ENCODE peak calls at places on chromosomes 7 and 10, in four cellular contexts. I, B, N and Q are unnamed samples.

GRCh38 chr7:5320802-5321396 is 38.2 kb downstream of the SLC29A4 start:
- DNase-seq in B (no peak), N (no peak), I (no peak), Q (no peak)

GRCh38 chr10:102310356-102311024 is 65.2 kb downstream of the GBF1 start:
- DNase-seq in N (peak; percentile 43), I (no peak), B (no peak), Q (peak; percentile 66)

GRCh38 chr7:5638994-5639393 is 142.5 kb downstream of the RNF216 start:
- DNase-seq in I (no peak), B (no peak), N (peak; percentile 74), Q (peak; percentile 50)

GRCh38 chr10:22816298-22816653 is 101.9 kb upstream of the PIP4K2A start:
- DNase-seq in B (no peak), I (no peak), N (peak; percentile 24), Q (peak; percentile 96)

GRCh38 chr10:102758226-102758932 is 14.6 kb downstream of the WBP1L start:
- DNase-seq in I (no peak), B (no peak), N (no peak), Q (no peak)

GRCh38 chr10:19247843-19248242 is 199.2 kb downstream of the MALRD1 start:
- DNase-seq in N (no peak), I (no peak), B (no peak), Q (no peak)

GRCh38 chr7:107501593-107501992 is 31.7 kb downstream of the GPR22 start:
- DNase-seq in B (no peak), N (peak; percentile 16), I (no peak), Q (peak; percentile 41)

GRCh38 chr10:69955897-69956832 is 96.5 kb upstream of the MACROH2A2 start:
- DNase-seq in B (no peak), I (peak; percentile 18), N (no peak), Q (no peak)

GRCh38 chr10:60032723-60033122 is 126.4 kb upstream of the CCDC6 start:
- DNase-seq in N (peak; percentile 54), I (no peak), B (peak; percentile 6), Q (peak; percentile 36)

GRCh38 chr7:104206841-104207240 is 972 bp downstream of the ORC5 start:
- DNase-seq in N (no peak), B (no peak), I (no peak), Q (no peak)

GRCh38 chr10:77877461-77878344 is 48.9 kb downstream of the DLG5 start:
- DNase-seq in N (no peak), I (peak; percentile 93), B (peak; percentile 33), Q (peak; percentile 82)

GRCh38 chr7:8176370-8177081 is 85.4 kb downstream of the ICA1 start:
- DNase-seq in I (no peak), B (no peak), N (no peak), Q (no peak)

GRCh38 chr10:102133373-102134195 is 744 bp downstream of the PPRC1 start:
- DNase-seq in B (peak; percentile 45), I (no peak), N (peak; percentile 72), Q (peak; percentile 70)

GRCh38 chr7:74362262-74362661 is 73.1 kb downstream of the CLIP2 start:
- DNase-seq in B (no peak), I (no peak), N (no peak), Q (no peak)

GRCh38 chr10:7700577-7701125 is 2.5 kb upstream of the ITIH2 start:
- DNase-seq in N (no peak), I (no peak), B (no peak), Q (no peak)

GRCh38 chr10:35640951-35641429 is 1.1 kb downstream of the FZD8 start:
- DNase-seq in I (peak; percentile 80), N (peak; percentile 90), B (peak; percentile 44), Q (peak; percentile 87)

GRCh38 chr10:125012851-125013528 is 71.1 kb downstream of the ZRANB1 start:
- DNase-seq in I (no peak), B (no peak), N (no peak), Q (no peak)

GRCh38 chr10:69618746-69619145 is 11.3 kb upstream of the FAM241B start:
- DNase-seq in B (no peak), N (no peak), I (no peak), Q (no peak)

GRCh38 chr10:72665925-72666324 is 26.0 kb upstream of the MCU start:
- DNase-seq in N (no peak), I (no peak), B (no peak), Q (peak; percentile 51)

GRCh38 chr7:132618956-132619305 is 42.7 kb upstream of the PLXNA4 start:
- DNase-seq in B (no peak), N (no peak), I (no peak), Q (peak; percentile 3)

GRCh38 chr10:11255796-11256444 is 238.2 kb downstream of the CELF2 start:
- DNase-seq in B (no peak), I (no peak), N (no peak), Q (no peak)

GRCh38 chr7:138400400-138400886 is 59.6 kb upstream of the TRIM24 start:
- DNase-seq in I (no peak), B (no peak), N (no peak), Q (no peak)

GRCh38 chr10:32049113-32049512 is 7.1 kb downstream of the KIF5B start:
- DNase-seq in B (no peak), I (no peak), N (no peak), Q (peak; percentile 67)

GRCh38 chr10:21515581-21516269 is 9.8 kb downstream of the SKIDA1 start:
- DNase-seq in B (no peak), I (no peak), N (no peak), Q (no peak)
- H4K91ac ChIP-seq in B (no peak overlapping the region), I (no peak overlapping the region), N (peak overlapping the region; percentile 70), Q (no peak overlapping the region)

GRCh38 chr10:5758927-5759326 is 54.3 kb downstream of the GDI2 start:
- DNase-seq in I (no peak), B (no peak), N (no peak), Q (no peak)
- H3K27me3 ChIP-seq in I (no peaks in the 10 kb centered on the region), B (no peaks in the 10 kb centered on the region), N (no peaks in the 10 kb centered on the region), Q (no peaks in the 10 kb centered on the region)

GRCh38 chr7:157397036-157397720 is 60.4 kb downstream of the DNAJB6 start:
- DNase-seq in I (no peak), N (no peak), B (no peak), Q (no peak)
- H4K91ac ChIP-seq in I (no peak overlapping the region), N (no peak overlapping the region), B (no peak overlapping the region), Q (peak overlapping the region; percentile 93)

DNA sequence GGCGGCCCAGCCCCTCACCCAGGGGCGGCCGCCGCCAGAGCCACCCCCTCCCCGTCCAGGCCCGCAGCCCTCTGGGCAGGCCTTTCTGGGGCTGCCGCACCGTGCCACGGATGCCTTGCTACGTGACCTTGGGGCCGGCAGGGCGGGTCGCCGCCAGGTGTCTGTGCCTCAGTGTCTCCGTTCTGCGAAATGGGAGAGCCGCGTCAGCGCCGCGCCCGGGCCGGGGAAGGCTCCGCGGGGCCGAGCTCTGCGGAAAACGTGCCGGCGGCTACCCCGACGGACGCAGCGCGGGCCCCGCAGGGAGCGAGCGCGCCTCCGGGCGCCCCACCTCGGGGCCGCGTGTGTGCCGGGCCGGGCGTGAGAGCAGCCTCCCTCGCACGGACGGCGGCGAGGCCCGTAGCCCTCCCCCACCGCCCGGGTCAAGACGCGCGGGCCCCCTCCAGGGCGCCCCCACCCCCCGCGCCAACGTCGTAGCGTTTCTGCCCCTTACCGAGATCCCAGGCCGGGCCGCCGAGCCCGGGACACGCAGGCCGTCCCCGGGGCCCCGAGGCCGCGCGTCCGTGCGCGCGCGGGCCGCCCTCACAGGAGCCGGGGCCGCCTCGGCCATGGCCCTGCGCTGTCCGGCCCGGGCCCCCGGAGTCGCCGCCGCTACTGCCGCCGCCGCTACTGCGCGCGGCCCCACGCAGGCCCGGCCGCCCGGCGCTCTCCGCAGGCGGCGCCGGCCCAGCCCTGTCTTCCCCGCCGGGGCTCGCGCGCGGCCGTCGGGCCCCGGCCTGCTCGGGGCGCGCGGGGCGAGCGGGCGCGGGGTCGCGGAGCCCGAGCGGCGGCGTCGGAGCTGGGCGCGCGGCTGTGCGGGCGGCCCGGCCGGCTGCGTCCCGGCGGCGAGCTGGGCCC is 1.1 kb downstream of the ZNF777 start:
- DNase-seq in I (no peak), N (no peak), B (peak; percentile 8), Q (no peak)
- H3K27me3 ChIP-seq in I (no peaks in the 10 kb centered on the region), N (peaks cover 3% of the 10 kb centered on the region), B (no peaks in the 10 kb centered on the region), Q (no peaks in the 10 kb centered on the region)

DNA sequence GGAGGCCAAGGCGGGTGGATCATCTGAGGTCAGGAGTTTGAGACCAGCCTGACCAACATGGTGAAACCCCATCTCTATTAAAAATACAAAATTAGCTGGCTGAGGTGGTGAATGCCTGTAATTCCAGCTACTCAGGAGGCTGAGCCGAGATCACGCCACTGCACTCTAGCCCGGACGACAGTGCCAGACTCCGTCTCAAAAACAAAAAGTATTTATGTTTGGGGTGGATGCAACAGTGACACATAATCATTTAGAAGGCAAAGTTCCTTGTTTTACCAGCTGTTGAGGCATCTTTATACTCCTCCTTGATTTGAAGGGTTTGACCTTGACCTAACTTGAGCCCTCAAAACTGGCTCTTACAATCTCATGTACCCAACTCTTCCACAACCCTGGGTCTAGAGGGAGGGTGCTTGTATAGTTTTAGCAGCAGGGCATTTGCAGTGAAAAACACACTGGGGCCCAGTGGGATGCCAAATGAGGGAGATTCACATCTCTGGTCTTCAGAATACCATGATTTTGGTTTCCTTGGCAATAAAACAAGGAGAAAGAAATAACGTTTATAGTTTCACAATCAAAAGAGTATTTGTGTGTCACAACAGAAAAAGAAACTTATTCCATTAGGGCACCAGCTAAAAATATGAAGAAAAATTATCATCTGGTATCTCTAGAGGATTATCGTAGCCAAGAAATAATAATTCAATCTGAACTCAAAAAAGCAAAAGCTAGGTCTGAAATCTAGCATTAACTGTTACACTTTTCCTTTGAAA is 14.2 kb upstream of the TMEM254 start:
- DNase-seq in B (no peak), I (no peak), N (no peak), Q (no peak)
- H4K91ac ChIP-seq in B (no peak overlapping the region), I (no peak overlapping the region), N (no peak overlapping the region), Q (no peak overlapping the region)

GRCh38 chr7:142560166-142560565 is 189.1 kb upstream of the PRSS1 start:
- DNase-seq in N (no peak), B (no peak), I (no peak), Q (no peak)
- H3K27me3 ChIP-seq in N (no peaks in the 10 kb centered on the region), B (no peaks in the 10 kb centered on the region), I (no peaks in the 10 kb centered on the region), Q (no peaks in the 10 kb centered on the region)